ENCODE peak calls at places on chromosomes 7 and 10, in ten cellular contexts. A is fibroblast of the aortic adventitia, L is GM13977, U is adrenal gland, Q is ovary, M is dorsolateral prefrontal cortex, P is spleen, O is thoracic aorta, I is astrocyte, E is testis. B is an unnamed sample.

GRCh38 chr10:126659750-126660149 is 10.7 kb downstream of the C10orf90 start:
- DNase-seq in A (no peak), L (no peak), U (no peak), Q (no peak), M (no peak), P (no peak), O (no peak), I (no peak), E (no peak), B (no peak)

GRCh38 chr7:22667562-22668239 is 59.3 kb upstream of the IL6 start:
- DNase-seq in A (peak), L (no peak), U (no peak), Q (no peak), M (no peak), P (no peak), O (no peak), I (peak), E (no peak), B (no peak)

GRCh38 chr7:141158562-141158961 is 84.7 kb downstream of the TMEM178B start:
- DNase-seq in A (peak), L (no peak), U (peak), Q (no peak), M (no peak), P (no peak), O (no peak), I (peak), E (no peak), B (no peak)

GRCh38 chr7:148819697-148820332 is 64.3 kb downstream of the EZH2 start:
- DNase-seq in A (peak), L (no peak), U (no peak), Q (no peak), M (no peak), P (no peak), O (no peak), I (peak), E (no peak), B (no peak)

GRCh38 chr10:30093303-30093967 is 34.0 kb upstream of the JCAD start:
- DNase-seq in A (no peak), L (no peak), U (no peak), Q (no peak), M (no peak), P (no peak), O (no peak), I (no peak), E (no peak), B (no peak)

GRCh38 chr10:97888641-97889262 is 39.1 kb downstream of the GOLGA7B start:
- DNase-seq in A (peak), L (no peak), U (no peak), Q (no peak), M (no peak), P (peak), O (no peak), I (peak), E (no peak), B (no peak)

GRCh38 chr10:127310932-127311331 is 114.5 kb upstream of the INSYN2A start:
- DNase-seq in A (no peak), L (no peak), U (no peak), Q (no peak), M (no peak), P (no peak), O (no peak), I (no peak), E (no peak), B (no peak)

GRCh38 chr7:16062269-16062668 is 359.1 kb downstream of the CRPPA start:
- DNase-seq in A (peak), L (no peak), U (no peak), Q (no peak), M (no peak), P (no peak), O (no peak), I (peak), E (no peak), B (no peak)

GRCh38 chr7:41045556-41046123 is 657.2 kb downstream of the INHBA start:
- DNase-seq in A (no peak), L (no peak), U (no peak), Q (no peak), M (no peak), P (no peak), O (no peak), I (no peak), E (no peak), B (no peak)

GRCh38 chr7:66157060-66157459 is 42.4 kb downstream of the CRCP start:
- DNase-seq in A (no peak), L (no peak), U (no peak), Q (no peak), M (no peak), P (no peak), O (no peak), I (no peak), E (no peak), B (no peak)

GRCh38 chr7:132575336-132575986 is 809 bp downstream of the PLXNA4 start:
- DNase-seq in A (peak), L (peak), U (peak), Q (peak), M (peak), P (no peak), O (no peak), I (peak), E (peak), B (peak)

GRCh38 chr7:75991531-75992082 is 2.8 kb downstream of the TMEM120A start:
- DNase-seq in A (no peak), L (no peak), U (peak), Q (no peak), M (no peak), P (peak), O (no peak), I (no peak), E (no peak), B (no peak)

GRCh38 chr7:147547252-147547897 is 1043.2 kb upstream of the C7orf33 start:
- DNase-seq in A (no peak), L (peak), U (no peak), Q (no peak), M (no peak), P (no peak), O (no peak), I (no peak), E (peak), B (no peak)

GRCh38 chr10:132536964-132537712 is 449 bp upstream of the INPP5A start:
- DNase-seq in A (peak), L (peak), U (peak), Q (peak), M (peak), P (peak), O (peak), I (peak), E (peak), B (peak)
- TF ChIP-seq CTCF in A (peak), L (peak), U (no peak), Q (peak), M (peak), P (peak), O (peak), I (no peak), E (peak), B (peak)

DNA sequence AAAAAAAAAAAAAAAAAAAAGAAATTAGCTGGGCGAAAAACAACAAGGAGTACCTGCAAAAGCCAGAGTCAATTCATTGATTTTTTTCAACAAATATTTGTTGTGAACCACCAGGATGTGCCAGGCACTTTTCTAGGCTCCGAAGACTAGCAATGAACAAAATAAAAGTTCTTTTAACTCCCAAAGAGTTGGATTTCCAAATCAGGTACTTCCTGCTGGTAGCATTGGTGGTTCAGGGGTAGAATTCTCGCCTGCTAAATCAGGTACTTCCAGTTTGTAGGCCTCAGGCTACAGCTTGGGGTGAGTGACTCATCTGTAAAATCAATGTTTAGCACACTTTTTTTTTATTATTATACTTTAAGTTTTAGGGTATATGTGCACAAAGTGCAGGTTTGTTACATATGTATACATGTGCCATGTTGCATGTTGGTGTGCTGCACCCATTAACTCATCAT is 10.9 kb downstream of the PPA1 start:
- DNase-seq in A (no peak), L (no peak), U (no peak), Q (no peak), M (no peak), P (no peak), O (no peak), I (no peak), E (no peak), B (no peak)
- TF ChIP-seq CTCF in A (no peak), L (no peak), U (no peak), Q (no peak), M (no peak), P (no peak), O (no peak), I (no peak), E (no peak), B (no peak)

DNA sequence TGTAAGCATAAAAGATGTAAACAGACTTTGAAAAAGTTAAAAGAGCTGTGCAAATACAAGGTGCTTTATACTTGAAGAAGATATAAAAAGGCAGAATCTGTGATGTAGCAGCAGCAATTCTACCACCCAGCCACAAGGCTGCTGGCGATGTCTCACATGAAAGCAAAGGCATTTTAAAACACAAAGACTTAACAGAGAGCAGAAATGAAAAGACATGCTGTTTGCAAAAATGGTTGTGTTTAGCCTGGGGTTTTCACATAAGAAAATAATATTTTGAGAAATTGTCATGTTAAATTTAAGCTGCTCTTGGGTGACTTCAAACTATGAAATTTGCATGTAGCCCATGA is 85.5 kb upstream of the ZNF800 start:
- DNase-seq in A (no peak), L (no peak), U (no peak), Q (no peak), M (no peak), P (no peak), O (no peak), I (no peak), E (no peak), B (no peak)
- TF ChIP-seq CTCF in A (no peak), L (no peak), U (no peak), Q (no peak), M (peak), P (no peak), O (no peak), I (peak), E (no peak), B (no peak)

GRCh38 chr10:77890097-77890496 is 36.5 kb downstream of the DLG5 start:
- DNase-seq in A (no peak), L (no peak), U (no peak), Q (no peak), M (no peak), P (no peak), O (no peak), I (no peak), E (no peak), B (no peak)
- TF ChIP-seq CTCF in A (no peak), L (no peak), U (no peak), Q (no peak), M (no peak), P (no peak), O (no peak), I (no peak), E (no peak), B (peak)

B was measured in D721Med.